ENCODE peak calls at places on chromosomes 2 and 18, in four cellular contexts. One of them, this sample, is unnamed.

GRCh38 chr2:97712693-97713295 is 582 bp upstream of the ZAP70 start:
- DNase-seq in SK-N-SH: no peak
- DNase-seq in ovary: no peak
- DNase-seq in sigmoid colon: peak
- DNase-seq in this sample: no peak

GRCh38 chr2:6954586-6954985 is 37.4 kb downstream of the RNF144A start:
- DNase-seq in SK-N-SH: no peak
- DNase-seq in ovary: no peak
- DNase-seq in sigmoid colon: no peak
- DNase-seq in this sample: no peak

GRCh38 chr2:235330775-235331438 is 162.9 kb upstream of the AGAP1 start:
- DNase-seq in SK-N-SH: no peak
- DNase-seq in ovary: no peak
- DNase-seq in sigmoid colon: no peak
- DNase-seq in this sample: no peak

GRCh38 chr2:105893011-105893995 is 148.6 kb downstream of the NCK2 start:
- DNase-seq in SK-N-SH: no peak
- DNase-seq in ovary: no peak
- DNase-seq in sigmoid colon: no peak
- DNase-seq in this sample: no peak

GRCh38 chr2:177239934-177240600 is 24.5 kb downstream of the NFE2L2 start:
- DNase-seq in SK-N-SH: no peak
- DNase-seq in ovary: no peak
- DNase-seq in sigmoid colon: peak
- DNase-seq in this sample: peak

GRCh38 chr2:45145073-45145899 is 136.0 kb upstream of the SIX2 start:
- DNase-seq in SK-N-SH: no peak
- DNase-seq in ovary: no peak
- DNase-seq in sigmoid colon: no peak
- DNase-seq in this sample: no peak

GRCh38 chr2:49490710-49491109 is 336.4 kb upstream of the FSHR start:
- DNase-seq in SK-N-SH: no peak
- DNase-seq in ovary: no peak
- DNase-seq in sigmoid colon: no peak
- DNase-seq in this sample: peak

GRCh38 chr18:34222396-34223163 is 2.1 kb downstream of the NOL4 start:
- DNase-seq in SK-N-SH: peak
- DNase-seq in ovary: no peak
- DNase-seq in sigmoid colon: peak
- DNase-seq in this sample: no peak

GRCh38 chr18:8704361-8705279 is 736 bp upstream of the MTCL1 start:
- DNase-seq in SK-N-SH: peak
- DNase-seq in ovary: peak
- DNase-seq in sigmoid colon: peak
- DNase-seq in this sample: peak

DNA sequence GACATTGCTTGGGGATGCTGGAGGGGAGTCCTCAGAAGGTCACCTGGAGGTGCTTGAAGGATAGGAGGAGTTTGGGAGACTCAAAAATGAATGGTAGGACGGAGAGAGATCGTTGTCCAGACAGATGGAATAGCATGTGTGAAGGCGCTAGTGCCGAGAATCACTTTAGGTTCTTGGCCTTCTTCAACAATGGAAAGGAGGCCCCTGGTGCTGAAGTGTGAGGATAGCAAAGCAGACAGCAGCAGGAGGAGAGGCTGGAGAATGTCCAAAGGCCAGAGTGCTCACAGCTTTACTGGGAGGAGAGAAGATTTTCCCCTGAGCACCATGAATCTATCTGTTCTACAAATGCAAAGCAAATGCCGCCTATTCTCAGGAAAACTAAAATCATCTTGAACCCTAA is 456.3 kb downstream of the LPIN1 start:
- DNase-seq in SK-N-SH: no peak
- DNase-seq in ovary: peak
- DNase-seq in sigmoid colon: peak
- DNase-seq in this sample: no peak
- TF ChIP-seq CTCF in SK-N-SH: no peak
- TF ChIP-seq CTCF in ovary: no peak
- TF ChIP-seq CTCF in sigmoid colon: no peak
- TF ChIP-seq CTCF in this sample: no peak

GRCh38 chr2:141313972-141314371 is 816.8 kb downstream of the LRP1B start:
- DNase-seq in SK-N-SH: no peak
- DNase-seq in ovary: no peak
- DNase-seq in sigmoid colon: no peak
- DNase-seq in this sample: no peak

GRCh38 chr2:141317986-141318385 is 812.8 kb downstream of the LRP1B start:
- DNase-seq in SK-N-SH: no peak
- DNase-seq in ovary: no peak
- DNase-seq in sigmoid colon: no peak
- DNase-seq in this sample: no peak

GRCh38 chr2:141311430-141311829 is 819.4 kb downstream of the LRP1B start:
- DNase-seq in SK-N-SH: no peak
- DNase-seq in ovary: no peak
- DNase-seq in sigmoid colon: no peak
- DNase-seq in this sample: no peak

GRCh38 chr2:141316606-141317005 is 814.2 kb downstream of the LRP1B start:
- DNase-seq in SK-N-SH: no peak
- DNase-seq in ovary: no peak
- DNase-seq in sigmoid colon: no peak
- DNase-seq in this sample: no peak

DNA sequence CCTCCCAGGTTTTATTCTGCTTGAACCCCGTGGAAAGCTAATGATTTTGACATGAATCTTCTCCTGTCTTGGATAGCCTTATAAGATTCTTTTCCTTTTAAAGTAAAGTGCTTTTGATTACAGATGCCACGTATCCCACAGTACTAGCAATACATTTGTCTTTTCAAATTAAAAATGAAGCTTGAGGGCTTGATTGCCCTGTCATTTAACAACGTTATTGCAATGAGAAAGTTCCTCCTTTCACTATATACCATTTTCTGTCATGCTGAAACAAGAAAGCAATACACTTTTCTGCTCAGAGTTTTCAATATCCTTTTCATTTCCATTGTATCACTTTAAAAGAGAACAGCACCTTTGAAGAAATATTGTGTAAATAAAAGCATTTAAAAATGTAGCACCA is 814.7 kb downstream of the LRP1B start:
- DNase-seq in SK-N-SH: no peak
- DNase-seq in ovary: no peak
- DNase-seq in sigmoid colon: no peak
- DNase-seq in this sample: no peak
- TF ChIP-seq EP300 in SK-N-SH: no peak
- TF ChIP-seq EP300 in ovary: no peak
- TF ChIP-seq EP300 in sigmoid colon: no peak
- TF ChIP-seq EP300 in this sample: no peak

GRCh38 chr18:56738184-56738583 is 87.0 kb downstream of the WDR7 start:
- DNase-seq in SK-N-SH: no peak
- DNase-seq in ovary: no peak
- DNase-seq in sigmoid colon: no peak
- DNase-seq in this sample: no peak
- TF ChIP-seq CTCF in SK-N-SH: no peak
- TF ChIP-seq CTCF in ovary: no peak
- TF ChIP-seq CTCF in sigmoid colon: no peak
- TF ChIP-seq CTCF in this sample: no peak

DNA sequence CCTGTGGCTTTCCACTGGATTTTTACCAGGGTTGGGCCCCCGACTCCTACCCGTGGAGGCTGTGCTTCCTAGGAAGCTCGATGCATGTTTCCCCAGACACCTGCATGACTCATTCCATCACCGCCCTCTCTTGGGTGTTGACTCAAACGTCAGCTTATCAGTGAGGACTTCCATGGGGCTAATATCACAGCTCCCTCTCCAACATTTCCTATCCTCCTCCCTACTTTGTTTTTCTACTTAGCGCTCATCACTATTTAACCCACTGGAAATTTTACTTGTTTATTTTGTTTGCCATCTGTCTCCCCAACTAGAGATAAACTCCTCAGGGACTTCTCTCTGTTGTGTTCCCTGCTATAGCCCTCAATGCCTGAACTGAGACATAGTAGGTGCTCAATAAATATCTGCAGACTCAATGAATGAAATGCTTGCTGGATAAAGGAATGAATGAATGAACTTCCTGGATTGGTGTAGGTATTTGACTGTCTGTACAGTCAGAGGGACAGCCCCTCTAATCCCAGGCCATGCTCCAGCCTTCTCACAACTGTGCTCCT is 89.7 kb upstream of the MSH2 start:
- DNase-seq in SK-N-SH: no peak
- DNase-seq in ovary: no peak
- DNase-seq in sigmoid colon: no peak
- DNase-seq in this sample: peak
- TF ChIP-seq EP300 in SK-N-SH: no peak
- TF ChIP-seq EP300 in ovary: no peak
- TF ChIP-seq EP300 in sigmoid colon: no peak
- TF ChIP-seq EP300 in this sample: no peak

GRCh38 chr2:207674826-207675225 is 36.6 kb upstream of the CCNYL1 start:
- DNase-seq in SK-N-SH: no peak
- DNase-seq in ovary: no peak
- DNase-seq in sigmoid colon: no peak
- DNase-seq in this sample: no peak
- TF ChIP-seq CTCF in SK-N-SH: no peak
- TF ChIP-seq CTCF in ovary: no peak
- TF ChIP-seq CTCF in sigmoid colon: no peak
- TF ChIP-seq CTCF in this sample: no peak

DNA sequence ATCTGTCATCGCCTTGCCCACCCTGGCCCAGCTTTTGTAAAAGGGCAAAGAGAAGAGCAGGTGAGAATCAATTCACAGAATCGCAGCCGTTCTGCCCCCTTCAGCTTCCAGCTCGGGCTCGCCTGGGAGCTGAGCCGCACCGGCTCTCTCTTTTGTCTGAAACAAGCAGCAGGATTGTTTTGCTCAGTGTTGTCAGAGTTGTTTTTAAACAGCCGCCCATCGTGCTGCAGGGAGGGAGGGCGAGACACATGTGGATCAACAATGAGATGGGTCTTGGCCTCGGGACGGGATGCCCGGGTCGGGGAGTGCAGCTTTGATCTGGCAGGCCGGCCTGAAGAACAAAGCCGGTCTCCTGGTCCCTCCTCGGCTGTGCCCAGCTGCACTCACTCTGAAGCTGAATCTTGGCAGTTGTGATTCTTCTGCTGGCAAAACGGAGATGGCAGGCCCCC is 39.7 kb upstream of the HDAC4 start:
- DNase-seq in SK-N-SH: no peak
- DNase-seq in ovary: peak
- DNase-seq in sigmoid colon: no peak
- DNase-seq in this sample: no peak
- TF ChIP-seq EP300 in SK-N-SH: no peak
- TF ChIP-seq EP300 in ovary: no peak
- TF ChIP-seq EP300 in sigmoid colon: no peak
- TF ChIP-seq EP300 in this sample: no peak

GRCh38 chr18:45844938-45845337 is 19.5 kb downstream of the SIGLEC15 start:
- DNase-seq in SK-N-SH: no peak
- DNase-seq in ovary: no peak
- DNase-seq in sigmoid colon: no peak
- DNase-seq in this sample: no peak
- TF ChIP-seq CTCF in SK-N-SH: no peak
- TF ChIP-seq CTCF in ovary: no peak
- TF ChIP-seq CTCF in sigmoid colon: no peak
- TF ChIP-seq CTCF in this sample: no peak

GRCh38 chr2:180730976-180731375 is 249.4 kb upstream of the UBE2E3 start:
- DNase-seq in SK-N-SH: no peak
- DNase-seq in ovary: no peak
- DNase-seq in sigmoid colon: no peak
- DNase-seq in this sample: no peak

GRCh38 chr2:180732337-180732736 is 248.1 kb upstream of the UBE2E3 start:
- DNase-seq in SK-N-SH: no peak
- DNase-seq in ovary: no peak
- DNase-seq in sigmoid colon: no peak
- DNase-seq in this sample: no peak

GRCh38 chr2:180723712-180724111 is 256.7 kb upstream of the UBE2E3 start:
- DNase-seq in SK-N-SH: no peak
- DNase-seq in ovary: no peak
- DNase-seq in sigmoid colon: no peak
- DNase-seq in this sample: no peak

GRCh38 chr2:180733330-180733729 is 247.1 kb upstream of the UBE2E3 start:
- DNase-seq in SK-N-SH: no peak
- DNase-seq in ovary: no peak
- DNase-seq in sigmoid colon: no peak
- DNase-seq in this sample: no peak

DNA sequence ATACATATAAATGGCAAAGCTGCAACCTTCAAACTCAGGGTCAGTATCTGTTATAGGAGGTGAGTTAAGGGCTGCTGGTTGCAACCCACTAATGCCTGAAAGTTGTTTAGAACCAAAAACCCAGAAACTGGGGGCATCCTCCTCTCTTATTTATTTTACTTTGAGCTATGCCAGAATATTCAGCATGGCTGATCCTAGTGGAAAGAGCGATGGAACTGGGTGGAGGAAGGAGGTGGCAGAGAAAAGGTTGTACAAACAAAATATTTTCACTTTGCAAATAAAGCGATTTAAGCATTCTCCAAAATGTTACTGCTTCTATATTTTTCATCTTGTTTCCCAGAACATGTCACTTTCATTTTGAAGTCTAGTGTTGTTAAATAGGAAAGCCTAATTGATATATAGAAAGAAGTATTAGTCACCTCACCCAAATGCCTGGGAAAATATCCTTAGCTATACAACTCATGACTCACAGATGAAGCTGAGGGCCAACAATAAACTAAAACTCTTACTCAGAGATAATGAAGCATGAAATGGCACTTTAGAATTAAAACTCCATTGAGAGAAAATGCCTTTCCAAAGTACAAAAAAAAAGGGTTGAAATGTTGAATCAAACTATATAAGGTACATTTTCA is 251.4 kb upstream of the UBE2E3 start:
- DNase-seq in SK-N-SH: no peak
- DNase-seq in ovary: no peak
- DNase-seq in sigmoid colon: no peak
- DNase-seq in this sample: no peak
- TF ChIP-seq EP300 in SK-N-SH: peak
- TF ChIP-seq EP300 in ovary: no peak
- TF ChIP-seq EP300 in sigmoid colon: no peak
- TF ChIP-seq EP300 in this sample: no peak

GRCh38 chr18:3297025-3297984 is 35.4 kb downstream of the MYL12B start:
- DNase-seq in SK-N-SH: peak
- DNase-seq in ovary: peak
- DNase-seq in sigmoid colon: peak
- DNase-seq in this sample: peak
- TF ChIP-seq CTCF in SK-N-SH: peak
- TF ChIP-seq CTCF in ovary: no peak
- TF ChIP-seq CTCF in sigmoid colon: peak
- TF ChIP-seq CTCF in this sample: no peak

This sample was measured in stomach.